ENCODE peak calls at places on chromosomes 12 and 14, in nine cellular contexts. A is ecto neural progenitor cell; X is mammary epithelial cell; V is GM19239; R is tibial artery; M is NCI-H1105 treated with DMSO at 0.1 percent for 48 hours; W is smooth muscle cell of the brain vasculature; P is CD8-positive, alpha-beta T cell; Y is effector CD8-positive, alpha-beta T cell. O is an unnamed sample.

GRCh38 chr14:99133563-99134332 is 138.2 kb downstream of the BCL11B start:
- DNase-seq in V (no peak), M (no peak), W (no peak), R (peak), A (peak), P (no peak), X (no peak), Y (no peak), O (peak)

GRCh38 chr12:46661161-46661845 is 164.5 kb downstream of the SLC38A4 start:
- DNase-seq in A (no peak), Y (no peak), P (no peak), W (peak), V (peak), M (peak), X (peak), R (peak), O (peak)

GRCh38 chr12:121711925-121712461 is 559 bp upstream of the TMEM120B start:
- DNase-seq in X (no peak), Y (peak), R (no peak), M (peak), A (no peak), W (no peak), P (peak), V (no peak), O (peak)

GRCh38 chr14:105325716-105326567 is 11.4 kb downstream of the PACS2 start:
- DNase-seq in R (no peak), P (no peak), W (no peak), M (no peak), V (no peak), X (no peak), A (no peak), Y (no peak), O (no peak)

GRCh38 chr14:68523994-68524725 is 268.7 kb downstream of the ZFP36L1 start:
- DNase-seq in V (no peak), X (no peak), P (no peak), R (no peak), M (no peak), W (no peak), Y (no peak), A (peak), O (no peak)

GRCh38 chr14:99326041-99326710 is 54.2 kb upstream of the BCL11B start:
- DNase-seq in W (no peak), P (no peak), X (no peak), Y (no peak), V (no peak), R (no peak), M (no peak), A (no peak), O (no peak)

GRCh38 chr12:11014234-11014633 is 8.2 kb downstream of the TAS2R19 start:
- DNase-seq in X (no peak), M (no peak), Y (no peak), V (no peak), A (no peak), W (no peak), P (no peak), R (no peak), O (no peak)

GRCh38 chr12:131682511-131682895 is 28.4 kb upstream of the SFSWAP start:
- DNase-seq in A (no peak), M (no peak), V (no peak), X (no peak), R (no peak), Y (no peak), W (no peak), P (no peak), O (no peak)

GRCh38 chr12:92437452-92437851 is 265.3 kb upstream of the PLEKHG7 start:
- DNase-seq in R (no peak), V (no peak), W (no peak), M (no peak), X (no peak), P (no peak), A (no peak), Y (no peak), O (no peak)